ENCODE peak calls at places on chromosome 21, in five cellular contexts. S is nephron progenitor cell, D is body of pancreas, Y is lower leg skin, O is fibroblast of pulmonary artery. W is an unnamed sample.

GRCh38 chr21:45543710-45544448 is 1.6 kb upstream of the SLC19A1 start:
- DNase-seq in O (no peak), Y (peak; percentile 84), S (no peak), D (peak; percentile 1), W (peak; percentile 28)

GRCh38 chr21:32278068-32278467 is 781 bp downstream of the MIS18A start:
- DNase-seq in S (no peak), D (no peak), O (no peak), Y (no peak), W (no peak)

GRCh38 chr21:16124397-16125130 is 394.8 kb downstream of the USP25 start:
- DNase-seq in S (no peak), O (peak; percentile 94), Y (no peak), D (no peak), W (no peak)

GRCh38 chr21:45995686-45996179 is 14.2 kb downstream of the COL6A1 start:
- DNase-seq in Y (peak; percentile 82), S (no peak), O (no peak), D (no peak), W (no peak)

GRCh38 chr21:44709426-44710293 is 1.7 kb downstream of the TSPEAR start:
- DNase-seq in Y (peak; percentile 82), S (no peak), D (no peak), O (no peak), W (no peak)

GRCh38 chr21:38821248-38821647 is 15.5 kb downstream of the ETS2 start:
- DNase-seq in D (no peak), S (no peak), Y (no peak), O (no peak), W (no peak)

GRCh38 chr21:45412491-45412890 is 7.5 kb downstream of the COL18A1 start:
- DNase-seq in D (no peak), Y (no peak), S (no peak), O (no peak), W (no peak)

GRCh38 chr21:41363370-41364270 is 1.8 kb downstream of the MX2 start:
- DNase-seq in Y (peak; percentile 82), D (no peak), O (no peak), S (no peak), W (no peak)

GRCh38 chr21:32413697-32414578 is 1.4 kb downstream of the EVA1C start:
- DNase-seq in Y (no peak), S (no peak), D (peak; percentile 36), O (peak; percentile 76), W (no peak)

GRCh38 chr21:20882462-20883415 is 115.5 kb upstream of the NCAM2 start:
- DNase-seq in O (peak; percentile 27), S (peak; percentile 53), D (peak; percentile 36), Y (no peak), W (no peak)

GRCh38 chr21:46190491-46191131 is 6.4 kb upstream of the SPATC1L start:
- DNase-seq in D (no peak), Y (no peak), O (no peak), S (no peak), W (no peak)

GRCh38 chr21:32790626-32791025 is 19.1 kb upstream of the PAXBP1 start:
- DNase-seq in S (no peak), Y (no peak), O (no peak), D (no peak), W (no peak)

GRCh38 chr21:36205962-36206361 is 49.3 kb downstream of the DOP1B start:
- DNase-seq in D (no peak), S (no peak), Y (no peak), O (no peak), W (no peak)

GRCh38 chr21:35658242-35658641 is 402.1 kb downstream of the SETD4 start:
- DNase-seq in S (no peak), O (peak; percentile 63), D (peak; percentile 23), Y (no peak), W (no peak)

GRCh38 chr21:45417256-45417950 is 12.4 kb downstream of the COL18A1 start:
- DNase-seq in D (no peak), Y (no peak), O (no peak), S (no peak), W (no peak)

GRCh38 chr21:39004776-39005605 is 178.3 kb downstream of the PSMG1 start:
- DNase-seq in D (peak; percentile 61), S (no peak), Y (no peak), O (peak; percentile 87), W (no peak)

GRCh38 chr21:39251326-39251725 is 62.1 kb downstream of the BRWD1 start:
- DNase-seq in S (no peak), D (no peak), O (no peak), Y (no peak), W (no peak)

GRCh38 chr21:45802425-45802824 is 158.9 kb downstream of the PCBP3 start:
- DNase-seq in D (no peak), O (no peak), Y (no peak), S (no peak), W (no peak)

GRCh38 chr21:31252091-31252490 is 92.0 kb downstream of the TIAM1 start:
- DNase-seq in O (no peak), S (no peak), Y (no peak), D (no peak), W (no peak)

GRCh38 chr21:44625756-44626155 is 1.1 kb upstream of the KRTAP10-9 start:
- DNase-seq in D (no peak), S (no peak), Y (no peak), O (no peak), W (no peak)

GRCh38 chr21:16162953-16163352 is 433.2 kb downstream of the USP25 start:
- DNase-seq in O (no peak), D (no peak), Y (no peak), S (no peak), W (no peak)

GRCh38 chr21:46210378-46211136 is 18.0 kb downstream of the LSS start:
- DNase-seq in S (no peak), O (no peak), Y (no peak), D (no peak), W (no peak)

GRCh38 chr21:44441041-44441400 is 14.3 kb upstream of the LRRC3 start:
- DNase-seq in Y (no peak), D (no peak), O (no peak), S (no peak), W (no peak)

GRCh38 chr21:36429672-36430546 is 44.7 kb downstream of the CHAF1B start:
- DNase-seq in S (peak; percentile 47), Y (peak; percentile 95), O (peak; percentile 99), D (peak; percentile 76), W (peak; percentile 84)

GRCh38 chr21:45514311-45515021 is 27.8 kb downstream of the SLC19A1 start:
- DNase-seq in Y (peak; percentile 50), D (no peak), O (no peak), S (no peak), W (no peak)

GRCh38 chr21:46668381-46668780 is 32.9 kb downstream of the PRMT2 start:
- DNase-seq in D (no peak), O (no peak), S (no peak), Y (no peak), W (no peak)

GRCh38 chr21:44727321-44727720 is 15.9 kb upstream of the TSPEAR start:
- DNase-seq in O (no peak), D (no peak), S (no peak), Y (peak; percentile 61), W (no peak)

GRCh38 chr21:36602735-36603134 is 96.2 kb upstream of the SIM2 start:
- DNase-seq in O (no peak), S (no peak), D (no peak), Y (no peak), W (no peak)

GRCh38 chr21:30981403-30981802 is 56.9 kb downstream of the KRTAP19-8 start:
- DNase-seq in O (no peak), S (no peak), Y (no peak), D (no peak), W (no peak)

GRCh38 chr21:33032434-33033047 is 6.8 kb downstream of the OLIG2 start:
- DNase-seq in S (no peak), Y (no peak), O (no peak), D (no peak), W (no peak)

GRCh38 chr21:42835611-42836401 is 43.5 kb downstream of the WDR4 start:
- DNase-seq in O (no peak), S (no peak), D (no peak), Y (peak; percentile 71), W (no peak)

GRCh38 chr21:42833859-42834729 is 45.2 kb downstream of the WDR4 start:
- DNase-seq in O (no peak), Y (peak; percentile 78), D (no peak), S (no peak), W (no peak)

GRCh38 chr21:42835211-42835610 is 44.1 kb downstream of the WDR4 start:
- DNase-seq in D (no peak), S (no peak), O (no peak), Y (peak; percentile 56), W (no peak)

GRCh38 chr21:42834730-42835191 is 44.6 kb downstream of the WDR4 start:
- DNase-seq in D (no peak), O (no peak), S (no peak), Y (peak; percentile 70), W (no peak)

GRCh38 chr21:42833439-42833815 is 45.9 kb downstream of the WDR4 start:
- DNase-seq in O (no peak), S (peak; percentile 18), D (peak; percentile 39), Y (peak; percentile 65), W (peak; percentile 67)
- TF ChIP-seq CTCF in O (no peak), S (peak; percentile 19), D (no peak), Y (no peak), W (peak; percentile 51)

GRCh38 chr21:34243562-34243961 is 120.2 kb upstream of the KCNE2 start:
- DNase-seq in O (peak; percentile 45), D (peak; percentile 40), S (peak; percentile 4), Y (no peak), W (no peak)
- TF ChIP-seq CTCF in O (peak; percentile 68), D (peak; percentile 23), S (peak; percentile 32), Y (no peak), W (peak; percentile 34)

DNA sequence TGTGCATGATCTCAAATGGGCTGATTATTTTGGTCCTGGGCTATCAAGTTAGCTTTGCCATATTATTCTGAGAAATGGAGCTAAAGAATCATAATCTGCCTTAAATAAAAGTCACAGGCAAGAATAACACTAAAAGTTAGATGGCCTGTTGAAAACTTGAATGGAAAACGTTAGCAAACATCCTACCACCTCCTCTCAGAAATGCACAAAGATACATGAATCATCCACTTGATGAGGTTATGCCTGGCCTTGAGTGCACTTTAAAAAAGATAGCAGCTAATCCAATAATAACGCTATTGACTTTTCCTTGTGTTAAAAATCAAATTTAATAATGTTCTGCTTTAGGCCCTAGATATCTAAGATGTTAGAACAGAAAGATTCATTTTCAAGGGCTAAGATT is 108.0 kb downstream of the KCNJ6 start:
- DNase-seq in Y (no peak), S (no peak), O (no peak), D (no peak), W (no peak)
- TF ChIP-seq CTCF in Y (no peak), S (no peak), O (no peak), D (no peak), W (no peak)

DNA sequence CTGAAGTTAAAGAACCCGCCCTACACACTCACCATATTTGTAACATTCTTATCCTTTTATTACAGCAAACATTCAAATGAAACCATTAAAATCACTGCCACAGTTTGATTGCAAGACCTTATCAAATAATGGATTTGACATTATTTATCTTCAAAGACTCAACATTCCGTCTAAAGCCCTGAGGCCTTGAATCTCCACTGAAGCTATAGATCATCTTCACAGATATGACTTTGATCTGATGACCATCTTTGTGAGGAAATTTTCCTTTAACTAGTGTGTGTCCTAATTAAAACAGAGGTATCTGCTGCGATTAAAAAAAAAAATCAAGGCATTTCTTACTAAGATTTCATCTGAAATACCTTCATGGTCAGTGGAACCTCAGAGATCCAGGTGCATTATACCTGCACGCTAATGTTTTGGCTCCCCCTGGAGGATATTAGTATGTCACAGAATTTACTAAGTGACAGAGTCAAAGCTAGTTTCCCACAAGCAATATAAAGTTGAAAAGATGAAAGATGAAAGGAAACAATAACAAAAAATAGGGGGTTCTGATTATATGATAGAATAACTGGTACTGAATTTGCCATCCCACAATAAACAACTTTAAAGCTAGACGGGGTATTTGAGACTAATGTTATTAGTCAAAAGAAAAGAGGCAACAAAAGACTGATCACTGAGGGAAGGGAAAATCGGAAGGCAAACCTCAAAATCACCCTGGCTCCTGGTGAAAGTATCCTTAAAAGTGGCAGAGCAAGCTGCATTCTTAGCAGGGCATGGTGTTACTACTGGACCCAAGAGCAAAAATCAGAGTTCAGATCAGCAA is 923.4 kb downstream of the NCAM2 start:
- DNase-seq in S (no peak), O (peak; percentile 63), Y (no peak), D (peak; percentile 6), W (no peak)
- TF ChIP-seq CTCF in S (peak; percentile 70), O (peak; percentile 76), Y (no peak), D (peak; percentile 64), W (peak; percentile 32)

W was measured in GM10248.